ENCODE peak calls at places on chromosome 1, in nine cellular contexts. I is omental fat pad; D is posterior vena cava; W is stimulated activated naive CD8-positive, alpha-beta T cell treated with anti-CD3 and anti-CD28 coated beads, Interleukin-15, Interleukin-2, amounts not matched to agents 100 U/mL and 50 U/mL, for 24 hours; B is heart left ventricle; Z is activated CD4-positive, CD25-positive, alpha-beta regulatory T cell treated with anti-CD3 and anti-CD28 coated beads, Interleukin-2, amount 50 U/mL, for 72 hours; G is M059J; E is NCI-H1105 treated with DMSO at 0.1 percent for 48 hours; F is G401. C is an unnamed sample.

GRCh38 chr1:15139654-15140350 is 13.7 kb upstream of the TMEM51 start:
- DNase-seq in I (no peak), D (no peak), W (no peak), B (no peak), Z (no peak), G (peak; percentile 90), E (no peak), F (peak; percentile 98), C (no peak)

GRCh38 chr1:81349194-81349965 is 451.4 kb upstream of the ADGRL2 start:
- DNase-seq in I (no peak), D (no peak), W (no peak), B (no peak), Z (no peak), G (no peak), E (peak; percentile 11), F (no peak), C (no peak)

GRCh38 chr1:212981025-212981495 is 30.7 kb downstream of the VASH2 start:
- DNase-seq in I (no peak), D (no peak), W (no peak), B (peak; percentile 51), Z (no peak), G (no peak), E (peak; percentile 83), F (peak; percentile 81), C (no peak)

GRCh38 chr1:69055223-69055622 is 512.5 kb upstream of the LRRC7 start:
- DNase-seq in I (no peak), D (no peak), W (no peak), B (no peak), Z (no peak), G (no peak), E (peak; percentile 40), F (no peak), C (no peak)

GRCh38 chr1:164725401-164725800 is 166.4 kb downstream of the PBX1 start:
- DNase-seq in I (no peak), D (no peak), W (no peak), B (no peak), Z (no peak), G (no peak), E (no peak), F (no peak), C (no peak)

GRCh38 chr1:32984090-32984828 is 19.6 kb upstream of the RNF19B start:
- DNase-seq in I (no peak), D (no peak), W (no peak), B (no peak), Z (no peak), G (peak; percentile 37), E (no peak), F (no peak), C (peak; percentile 47)

GRCh38 chr1:65114312-65114711 is 33.7 kb upstream of the AK4 start:
- DNase-seq in I (no peak), D (no peak), W (no peak), B (peak; percentile 59), Z (no peak), G (no peak), E (peak; percentile 39), F (peak; percentile 4), C (no peak)

GRCh38 chr1:186086583-186086982 is 288.5 kb downstream of the TPR start:
- DNase-seq in I (no peak), D (no peak), W (no peak), B (no peak), Z (no peak), G (no peak), E (no peak), F (no peak), C (no peak)

GRCh38 chr1:59827055-59827643 is 12.4 kb downstream of the HOOK1 start:
- DNase-seq in I (no peak), D (no peak), W (no peak), B (no peak), Z (no peak), G (peak; percentile 23), E (no peak), F (no peak), C (no peak)

GRCh38 chr1:167263784-167264464 is 43.2 kb downstream of the POU2F1 start:
- DNase-seq in I (no peak), D (no peak), W (no peak), B (no peak), Z (no peak), G (peak; percentile 30), E (no peak), F (no peak), C (no peak)